ENCODE peak calls at places on chromosomes 6 and 20, in six cellular contexts. L is AG09309; A is pancreas; Y is foreskin keratinocyte; N is stimulated activated CD4-positive, alpha-beta T cell treated with anti-CD3 and anti-CD28 coated beads, Interleukin-4, amount 100 ng/mL, for 24 hours; T is mesothelial cell of epicardium. S is an unnamed sample.

GRCh38 chr6:28922004-28922840 is 1.6 kb downstream of the TRIM27 start:
- DNase-seq in L (no peak), A (peak; percentile 74), Y (peak; percentile 56), N (peak; percentile 26), T (no peak), S (no peak)

GRCh38 chr20:54115172-54115854 is 44.9 kb upstream of the BCAS1 start:
- DNase-seq in L (peak; percentile 16), A (no peak), Y (no peak), N (no peak), T (no peak), S (no peak)

GRCh38 chr6:64520050-64520449 is 884.4 kb downstream of the PHF3 start:
- DNase-seq in L (peak; percentile 5), A (no peak), Y (peak; percentile 75), N (no peak), T (no peak), S (no peak)

GRCh38 chr6:62803094-62803493 is 408.2 kb upstream of the FKBP1C start:
- DNase-seq in L (no peak), A (no peak), Y (no peak), N (no peak), T (no peak), S (no peak)

GRCh38 chr20:49586967-49587587 is 19.1 kb upstream of the PTGIS start:
- DNase-seq in L (peak; percentile 89), A (no peak), Y (no peak), N (no peak), T (no peak), S (no peak)

GRCh38 chr6:137910424-137910834 is 43.4 kb downstream of the TNFAIP3 start:
- DNase-seq in L (no peak), A (no peak), Y (no peak), N (no peak), T (no peak), S (no peak)

GRCh38 chr6:151014404-151015150 is 149.1 kb downstream of the MTHFD1L start:
- DNase-seq in L (no peak), A (peak; percentile 76), Y (peak; percentile 11), N (peak; percentile 51), T (peak; percentile 82), S (peak; percentile 65)

GRCh38 chr20:54469293-54469692 is 6.1 kb upstream of the DOK5 start:
- DNase-seq in L (no peak), A (no peak), Y (no peak), N (no peak), T (no peak), S (no peak)

GRCh38 chr6:21500314-21500713 is 93.2 kb upstream of the SOX4 start:
- DNase-seq in L (no peak), A (no peak), Y (no peak), N (no peak), T (no peak), S (no peak)

S was measured in omental fat pad.